ENCODE peak calls at places on chromosome 3, in five cellular contexts. C is neural progenitor cell, H is NCI-H1048, I is AG08396, P is tibial artery. G is an unnamed sample.

GRCh38 chr3:155411500-155412223 is 118.2 kb upstream of the STRIT1 start:
- DNase-seq in C (no peak), H (no peak), I (no peak), P (no peak), G (no peak)

GRCh38 chr3:69647710-69648109 is 91.6 kb upstream of the MITF start:
- DNase-seq in C (no peak), H (no peak), I (no peak), P (no peak), G (no peak)

GRCh38 chr3:183430325-183430957 is 2.0 kb upstream of the MCF2L2 start:
- DNase-seq in C (no peak), H (no peak), I (no peak), P (no peak), G (no peak)

GRCh38 chr3:105503191-105503593 is 136.5 kb downstream of the ALCAM start:
- DNase-seq in C (no peak), H (no peak), I (no peak), P (no peak), G (no peak)

GRCh38 chr3:69144631-69145244 is 22.3 kb upstream of the LMOD3 start:
- DNase-seq in C (peak; percentile 62), H (no peak), I (no peak), P (no peak), G (no peak)

GRCh38 chr3:11641316-11641682 is 2.4 kb downstream of the VGLL4 start:
- DNase-seq in C (no peak), H (no peak), I (no peak), P (no peak), G (no peak)

GRCh38 chr3:108153451-108153981 is 62.7 kb upstream of the CD47 start:
- DNase-seq in C (peak; percentile 77), H (no peak), I (peak; percentile 48), P (no peak), G (peak; percentile 74)

GRCh38 chr3:72086051-72086711 is 301.2 kb upstream of the PROK2 start:
- DNase-seq in C (no peak), H (no peak), I (no peak), P (no peak), G (no peak)

GRCh38 chr3:67648229-67648628 is 6.2 kb downstream of the SUCLG2 start:
- DNase-seq in C (no peak), H (no peak), I (no peak), P (no peak), G (no peak)

GRCh38 chr3:170414202-170414663 is 4.4 kb upstream of the CLDN11 start:
- DNase-seq in C (peak; percentile 79), H (peak; percentile 10), I (peak; percentile 75), P (no peak), G (peak; percentile 85)

GRCh38 chr3:42504334-42505202 is 2.1 kb downstream of the VIPR1 start:
- DNase-seq in C (no peak), H (no peak), I (no peak), P (peak; percentile 61), G (no peak)

GRCh38 chr3:157201648-157202278 is 41.8 kb upstream of the CCNL1 start:
- DNase-seq in C (peak; percentile 33), H (no peak), I (peak; percentile 43), P (no peak), G (peak; percentile 69)

GRCh38 chr3:196983186-196983585 is 14.6 kb upstream of the PIGZ start:
- DNase-seq in C (no peak), H (no peak), I (no peak), P (no peak), G (no peak)

GRCh38 chr3:155204851-155205250 is 88.6 kb downstream of the STRIT1 start:
- DNase-seq in C (no peak), H (no peak), I (no peak), P (no peak), G (no peak)

GRCh38 chr3:13896473-13897154 is 16.7 kb upstream of the WNT7A start:
- DNase-seq in C (peak; percentile 88), H (peak; percentile 48), I (peak; percentile 59), P (peak; percentile 64), G (peak; percentile 73)

GRCh38 chr3:112848196-112848595 is 1.5 kb upstream of the CD200R1L start:
- DNase-seq in C (no peak), H (no peak), I (no peak), P (no peak), G (no peak)

GRCh38 chr3:149245738-149246451 is 24.3 kb upstream of the CP start:
- DNase-seq in C (no peak), H (no peak), I (peak; percentile 28), P (no peak), G (no peak)

GRCh38 chr3:82581350-82581749 is 819.9 kb upstream of the GBE1 start:
- DNase-seq in C (no peak), H (no peak), I (no peak), P (no peak), G (no peak)